ENCODE peak calls at places on chromosomes 6 and 20, in seven cellular contexts. Y is GM20000; M is CD8-positive, alpha-beta T cell; J is heart left ventricle; Z is prostate gland; X is hepatic stellate cell; L is NCI-H1105. H is an unnamed sample.

GRCh38 chr6:131980791-131981623 is 29.8 kb upstream of the CCN2 start:
- DNase-seq in X (no peak), J (no peak), Y (no peak), Z (no peak), L (no peak), M (no peak), H (no peak)

GRCh38 chr6:26389349-26389799 is 6.5 kb downstream of the BTN2A2 start:
- DNase-seq in L (no peak), J (no peak), X (no peak), M (no peak), Y (no peak), Z (no peak), H (no peak)

GRCh38 chr6:30441171-30441570 is 48.1 kb upstream of the HLA-E start:
- DNase-seq in X (no peak), L (no peak), M (peak; percentile 17), J (no peak), Y (no peak), Z (no peak), H (no peak)

GRCh38 chr6:48111143-48111506 is at the start of gene PTCHD4:
- DNase-seq in M (no peak), Z (peak; percentile 62), J (no peak), L (peak; percentile 53), Y (no peak), X (no peak), H (no peak)

GRCh38 chr6:67121115-67121514 is 1414.1 kb upstream of the EYS start:
- DNase-seq in J (no peak), Z (no peak), L (no peak), Y (no peak), X (no peak), M (no peak), H (no peak)

GRCh38 chr6:73455865-73456629 is 4.0 kb upstream of the CGAS start:
- DNase-seq in M (no peak), X (no peak), Z (no peak), Y (no peak), L (no peak), J (no peak), H (no peak)

GRCh38 chr6:1016329-1017302 is 295.3 kb upstream of the FOXQ1 start:
- DNase-seq in J (no peak), Z (no peak), Y (no peak), L (no peak), X (no peak), M (no peak), H (peak; percentile 67)

GRCh38 chr20:57089701-57090144 is 176.7 kb downstream of the BMP7 start:
- DNase-seq in M (peak; percentile 44), Z (peak; percentile 62), L (peak; percentile 52), Y (peak; percentile 83), J (peak; percentile 84), X (peak; percentile 36), H (peak; percentile 80)

GRCh38 chr6:49001856-49002255 is 461.2 kb downstream of the MMUT start:
- DNase-seq in J (no peak), L (no peak), Y (no peak), X (no peak), Z (no peak), M (no peak), H (no peak)

GRCh38 chr6:30207619-30208295 is 5.4 kb downstream of the TRIM26 start:
- DNase-seq in J (no peak), M (no peak), Z (no peak), Y (no peak), L (no peak), X (no peak), H (no peak)

GRCh38 chr6:36197739-36198221 is 1.2 kb downstream of the BRPF3 start:
- DNase-seq in Z (no peak), L (no peak), Y (no peak), M (no peak), J (no peak), X (no peak), H (no peak)

GRCh38 chr6:161204866-161205557 is 68.8 kb downstream of the AGPAT4 start:
- DNase-seq in J (no peak), M (no peak), Y (no peak), X (no peak), Z (no peak), L (no peak), H (no peak)

GRCh38 chr6:32181890-32182529 is 2.0 kb downstream of the AGER start:
- DNase-seq in X (no peak), M (peak; percentile 4), J (no peak), Y (no peak), L (no peak), Z (no peak), H (no peak)

GRCh38 chr6:134466751-134467525 is 149.0 kb upstream of the SGK1 start:
- DNase-seq in Y (no peak), M (no peak), X (no peak), Z (no peak), J (no peak), L (no peak), H (no peak)

GRCh38 chr6:136963259-136963658 is 41.2 kb downstream of the SLC35D3 start:
- DNase-seq in Y (no peak), M (no peak), L (no peak), X (no peak), J (no peak), Z (no peak), H (no peak)

GRCh38 chr6:38427492-38428210 is 212.1 kb downstream of the BTBD9 start:
- DNase-seq in L (no peak), Y (peak; percentile 31), J (no peak), X (no peak), Z (no peak), M (no peak), H (no peak)

GRCh38 chr6:166957087-166957804 is 896 bp upstream of the RNASET2 start:
- DNase-seq in L (peak; percentile 61), Z (peak; percentile 35), X (peak; percentile 38), J (peak; percentile 82), M (peak; percentile 65), Y (peak; percentile 69), H (peak; percentile 56)

GRCh38 chr6:149169761-149170359 is 147.7 kb upstream of the TAB2 start:
- DNase-seq in L (no peak), X (no peak), Z (no peak), J (no peak), M (no peak), Y (no peak), H (no peak)

GRCh38 chr6:138196142-138196738 is 22.1 kb downstream of the PBOV1 start:
- DNase-seq in J (no peak), Z (no peak), L (no peak), M (no peak), X (no peak), Y (no peak), H (no peak)

GRCh38 chr6:15945593-15946159 is 183.2 kb upstream of the MYLIP start:
- DNase-seq in M (no peak), Y (no peak), Z (no peak), J (no peak), X (no peak), L (no peak), H (no peak)

GRCh38 chr6:21587182-21587924 is 6.2 kb upstream of the SOX4 start:
- DNase-seq in Y (peak; percentile 45), M (peak; percentile 27), J (peak; percentile 77), L (peak; percentile 95), Z (peak; percentile 56), X (peak; percentile 60), H (peak; percentile 79)

GRCh38 chr6:135117413-135117968 is 62.9 kb upstream of the HBS1L start:
- DNase-seq in M (no peak), L (no peak), Z (no peak), X (no peak), Y (no peak), J (no peak), H (no peak)

GRCh38 chr6:33029297-33030184 is 20.1 kb upstream of the HLA-DOA start:
- DNase-seq in M (no peak), Y (peak; percentile 73), L (no peak), Z (no peak), X (no peak), J (no peak), H (no peak)

GRCh38 chr20:44032583-44033138 is 118.0 kb downstream of the TOX2 start:
- DNase-seq in X (no peak), M (no peak), L (no peak), Z (no peak), J (no peak), Y (no peak), H (no peak)

GRCh38 chr6:157047951-157048350 is 270.8 kb downstream of the ARID1B start:
- DNase-seq in Y (no peak), M (no peak), X (no peak), Z (no peak), L (no peak), J (no peak), H (no peak)

GRCh38 chr20:62303327-62304226 is 780 bp downstream of the ADRM1 start:
- DNase-seq in Y (peak; percentile 57), L (no peak), J (no peak), M (peak; percentile 20), Z (no peak), X (peak; percentile 47), H (peak; percentile 42)

GRCh38 chr20:36950432-36951197 is 893 bp downstream of the SAMHD1 start:
- DNase-seq in Y (no peak), L (no peak), Z (peak; percentile 8), X (peak; percentile 65), J (no peak), M (peak; percentile 51), H (peak; percentile 39)

GRCh38 chr20:843908-844307 is 10.4 kb downstream of the FAM110A start:
- DNase-seq in L (no peak), M (no peak), Y (no peak), X (no peak), J (no peak), Z (peak; percentile 21), H (no peak)

GRCh38 chr6:88403486-88403885 is 237.3 kb upstream of the CNR1 start:
- DNase-seq in X (no peak), Z (no peak), J (no peak), Y (no peak), L (no peak), M (no peak), H (no peak)

GRCh38 chr20:14992961-14993360 is 655.5 kb upstream of the FLRT3 start:
- DNase-seq in Y (no peak), J (no peak), L (no peak), Z (no peak), M (no peak), X (no peak), H (no peak)

GRCh38 chr6:35476004-35476403 is 7.8 kb downstream of the RPL10A start:
- DNase-seq in Y (no peak), L (no peak), M (peak; percentile 18), Z (no peak), J (no peak), X (no peak), H (no peak)

GRCh38 chr20:40966103-40966502 is 62.5 kb upstream of the TOP1 start:
- DNase-seq in X (no peak), L (no peak), Y (no peak), J (no peak), M (no peak), Z (no peak), H (no peak)

GRCh38 chr6:153084393-153084792 is 46.7 kb downstream of the RGS17 start:
- DNase-seq in M (no peak), Y (no peak), J (no peak), L (no peak), X (no peak), Z (no peak), H (no peak)

H was measured in body of pancreas.